ENCODE peak calls at places on chromosome 3, in four cellular contexts. B is GM23248, G is PC-3, Q is hepatocyte. C is an unnamed sample.

GRCh38 chr3:181623924-181624694 is 87.6 kb upstream of the SOX2 start:
- DNase-seq in G (peak; percentile 68), Q (peak; percentile 22), B (peak; percentile 20), C (peak; percentile 2)

GRCh38 chr3:36911990-36912804 is 32.7 kb downstream of the TRANK1 start:
- DNase-seq in B (peak; percentile 66), Q (peak; percentile 69), G (peak; percentile 81), C (no peak)

GRCh38 chr3:169071003-169071402 is 592.5 kb downstream of the MECOM start:
- DNase-seq in G (no peak), B (peak; percentile 30), Q (no peak), C (no peak)

GRCh38 chr3:129888739-129889138 is 4.8 kb downstream of the TMCC1 start:
- DNase-seq in Q (no peak), B (peak; percentile 82), G (peak; percentile 86), C (peak; percentile 44)

GRCh38 chr3:178711753-178712152 is 175.5 kb downstream of the KCNMB2 start:
- DNase-seq in B (no peak), G (no peak), Q (no peak), C (no peak)

GRCh38 chr3:50428007-50428633 is 68.8 kb upstream of the TMEM115 start:
- DNase-seq in Q (no peak), B (no peak), G (peak; percentile 52), C (no peak)

GRCh38 chr3:169668957-169669681 is 5.6 kb upstream of the MECOM start:
- DNase-seq in B (peak; percentile 79), G (peak; percentile 86), Q (peak; percentile 90), C (peak; percentile 38)

GRCh38 chr3:71874618-71875017 is 89.7 kb upstream of the PROK2 start:
- DNase-seq in B (no peak), G (no peak), Q (no peak), C (no peak)

GRCh38 chr3:167564612-167565011 is 89.1 kb downstream of the WDR49 start:
- DNase-seq in B (no peak), Q (no peak), G (no peak), C (no peak)

GRCh38 chr3:61769266-61769665 is 207.9 kb downstream of the PTPRG start:
- DNase-seq in G (no peak), Q (no peak), B (no peak), C (no peak)

GRCh38 chr3:2856062-2856792 is 253.9 kb downstream of the IL5RA start:
- DNase-seq in B (no peak), Q (no peak), G (no peak), C (no peak)

GRCh38 chr3:42306499-42306898 is 40.5 kb upstream of the CCK start:
- DNase-seq in G (no peak), B (no peak), Q (no peak), C (no peak)

GRCh38 chr3:168722091-168722490 is 626.4 kb upstream of the GOLIM4 start:
- DNase-seq in G (peak; percentile 31), Q (no peak), B (peak; percentile 6), C (no peak)

GRCh38 chr3:13657660-13658435 is 108.9 kb downstream of the FBLN2 start:
- DNase-seq in Q (peak; percentile 75), B (peak; percentile 75), G (peak; percentile 81), C (peak; percentile 26)

GRCh38 chr3:177930771-177931170 is 605.5 kb upstream of the KCNMB2 start:
- DNase-seq in G (peak; percentile 80), Q (no peak), B (peak; percentile 28), C (no peak)

GRCh38 chr3:9916346-9916733 is 558 bp upstream of the IL17RC start:
- DNase-seq in Q (no peak), G (peak; percentile 89), B (peak; percentile 87), C (no peak)

GRCh38 chr3:33722626-33723370 is 4.7 kb upstream of the CLASP2 start:
- DNase-seq in Q (no peak), G (no peak), B (peak; percentile 59), C (no peak)

GRCh38 chr3:120894285-120894684 is 13.7 kb upstream of the STXBP5L start:
- DNase-seq in B (no peak), G (peak; percentile 77), Q (peak; percentile 17), C (peak; percentile 19)

GRCh38 chr3:172065967-172066762 is 26.8 kb downstream of the FNDC3B start:
- DNase-seq in G (peak; percentile 18), B (peak; percentile 75), Q (peak; percentile 68), C (no peak)

GRCh38 chr3:52234516-52235447 is 4.2 kb downstream of the TWF2 start:
- DNase-seq in B (no peak), Q (no peak), G (no peak), C (no peak)

GRCh38 chr3:101387351-101387750 is 67.0 kb upstream of the IMPG2 start:
- DNase-seq in G (no peak), B (no peak), Q (no peak), C (no peak)

GRCh38 chr3:34362910-34363309 is 564.5 kb downstream of the PDCD6IP start:
- DNase-seq in Q (no peak), G (no peak), B (no peak), C (no peak)

GRCh38 chr3:172102123-172102882 is 62.9 kb downstream of the FNDC3B start:
- DNase-seq in G (no peak), B (no peak), Q (no peak), C (no peak)

GRCh38 chr3:58769065-58769464 is 102.5 kb upstream of the FAM3D start:
- DNase-seq in G (no peak), Q (no peak), B (no peak), C (no peak)

GRCh38 chr3:3189961-3190360 is 10.5 kb upstream of the CRBN start:
- DNase-seq in Q (no peak), B (no peak), G (no peak), C (no peak)

GRCh38 chr3:141410408-141410807 is 42.1 kb downstream of the ZBTB38 start:
- DNase-seq in G (no peak), B (peak; percentile 75), Q (no peak), C (no peak)

GRCh38 chr3:183253961-183254815 is 1.1 kb downstream of the B3GNT5 start:
- DNase-seq in Q (peak; percentile 73), B (peak; percentile 63), G (peak; percentile 48), C (no peak)

GRCh38 chr3:145776782-145777408 is 384.1 kb downstream of the PLOD2 start:
- DNase-seq in G (peak; percentile 67), B (peak; percentile 69), Q (peak; percentile 84), C (peak; percentile 39)

GRCh38 chr3:172848910-172849309 is 98.4 kb downstream of the ECT2 start:
- DNase-seq in B (peak; percentile 83), G (no peak), Q (no peak), C (no peak)

GRCh38 chr3:64398431-64398830 is 173.2 kb upstream of the PRICKLE2 start:
- DNase-seq in Q (no peak), B (peak; percentile 73), G (no peak), C (no peak)

GRCh38 chr3:180036678-180037455 is at the start of gene PEX5L:
- DNase-seq in G (peak; percentile 77), Q (peak; percentile 80), B (peak; percentile 66), C (no peak)

GRCh38 chr3:143283432-143284128 is 164.0 kb downstream of the CHST2 start:
- DNase-seq in G (peak; percentile 89), Q (no peak), B (peak; percentile 22), C (peak; percentile 21)

GRCh38 chr3:47197287-47197686 is 33.4 kb upstream of the SETD2 start:
- DNase-seq in Q (no peak), B (no peak), G (no peak), C (no peak)

GRCh38 chr3:16784958-16785357 is 99.8 kb upstream of the PLCL2 start:
- DNase-seq in Q (no peak), G (no peak), B (no peak), C (no peak)

GRCh38 chr3:16790432-16791379 is 94.0 kb upstream of the PLCL2 start:
- DNase-seq in Q (no peak), G (no peak), B (no peak), C (no peak)

GRCh38 chr3:16789344-16790100 is 95.2 kb upstream of the PLCL2 start:
- DNase-seq in B (no peak), G (no peak), Q (no peak), C (no peak)

GRCh38 chr3:16793321-16793720 is 91.4 kb upstream of the PLCL2 start:
- DNase-seq in B (no peak), Q (no peak), G (no peak), C (no peak)

GRCh38 chr3:16788440-16789057 is 96.2 kb upstream of the PLCL2 start:
- DNase-seq in B (no peak), G (no peak), Q (no peak), C (no peak)
- H3K9me2 ChIP-seq in B (no peaks in the 10 kb centered on the region), G (no peaks in the 10 kb centered on the region), Q (no peaks in the 10 kb centered on the region), C (no peaks in the 10 kb centered on the region)

GRCh38 chr3:41159581-41160189 is 39.6 kb upstream of the CTNNB1 start:
- DNase-seq in B (no peak), G (peak; percentile 91), Q (peak; percentile 63), C (peak; percentile 41)

GRCh38 chr3:41158947-41159346 is 40.4 kb upstream of the CTNNB1 start:
- DNase-seq in B (no peak), G (peak; percentile 94), Q (peak; percentile 68), C (no peak)

GRCh38 chr3:41162541-41162940 is 36.8 kb upstream of the CTNNB1 start:
- DNase-seq in Q (no peak), B (no peak), G (no peak), C (no peak)

GRCh38 chr3:41167722-41168497 is 31.4 kb upstream of the CTNNB1 start:
- DNase-seq in B (no peak), G (no peak), Q (no peak), C (no peak)

DNA sequence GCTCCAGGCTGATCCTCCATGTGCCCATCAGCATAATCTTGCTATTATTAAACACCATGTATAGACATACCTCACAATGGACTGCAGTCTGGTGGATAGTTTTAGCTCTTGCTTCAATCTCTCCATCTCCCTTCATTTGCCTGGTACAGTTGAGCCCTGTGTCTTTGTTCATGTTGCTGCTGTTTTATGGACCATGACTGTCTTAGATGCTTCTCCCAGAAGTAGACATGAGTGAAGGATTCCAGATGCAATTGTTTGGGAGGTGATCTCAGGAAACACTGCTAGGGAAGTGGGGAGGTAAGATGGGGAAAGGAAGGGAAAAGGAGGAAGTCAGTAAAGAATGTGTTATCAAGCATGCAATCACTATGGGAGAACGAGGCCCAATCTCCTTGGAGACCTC is 36.3 kb upstream of the CTNNB1 start:
- DNase-seq in G (no peak), B (no peak), Q (no peak), C (no peak)
- H3K9me2 ChIP-seq in G (no peaks in the 10 kb centered on the region), B (no peaks in the 10 kb centered on the region), Q (no peaks in the 10 kb centered on the region), C (no peaks in the 10 kb centered on the region)

DNA sequence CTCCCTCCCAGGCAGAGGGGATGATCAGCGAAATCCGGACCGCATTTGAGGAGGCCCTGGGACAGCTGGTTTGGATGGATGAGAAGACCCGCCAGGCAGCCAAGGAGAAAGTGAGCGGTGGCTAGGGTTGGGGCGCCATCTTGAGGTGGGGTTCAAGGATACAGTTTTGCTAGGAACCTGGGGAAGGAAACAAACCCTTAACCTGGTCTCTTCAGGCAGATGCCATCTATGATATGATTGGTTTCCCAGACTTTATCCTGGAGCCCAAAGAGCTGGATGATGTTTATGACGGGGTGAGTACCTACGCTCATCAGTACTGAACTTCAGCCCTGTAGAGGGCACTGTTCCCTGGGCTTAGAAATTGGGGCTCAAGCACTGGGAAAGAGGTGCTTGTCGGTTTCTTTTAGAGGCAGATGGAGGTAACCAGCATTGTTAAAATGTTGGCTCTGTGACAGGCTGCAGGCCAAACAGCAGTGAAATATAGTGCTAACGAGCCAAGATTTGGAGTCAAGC is 9.6 kb upstream of the PSMD2 start:
- DNase-seq in B (peak; percentile 65), G (peak; percentile 71), Q (peak; percentile 48), C (peak; percentile 76)
- H3K9me2 ChIP-seq in B (no peaks in the 10 kb centered on the region), G (no peaks in the 10 kb centered on the region), Q (no peaks in the 10 kb centered on the region), C (no peaks in the 10 kb centered on the region)

DNA sequence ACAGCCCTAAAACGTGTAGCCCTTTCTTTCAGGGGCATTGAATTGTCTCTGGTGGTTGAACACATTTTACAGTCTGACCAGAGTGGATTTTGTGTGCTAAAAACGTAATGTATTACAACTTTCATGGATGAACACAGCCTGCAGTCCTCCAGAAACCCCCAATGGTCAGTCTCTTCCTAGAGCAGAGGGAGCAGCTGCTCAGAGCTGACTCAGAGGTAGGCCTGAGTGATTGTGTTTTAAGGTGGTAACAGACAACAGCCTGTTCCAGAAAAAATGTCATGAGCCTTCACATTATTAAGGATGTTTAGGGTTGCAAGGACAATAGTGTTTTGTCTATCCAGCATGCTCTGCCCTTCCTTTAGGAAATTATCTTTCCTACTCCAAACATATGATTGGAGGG is 34.5 kb upstream of the CTNNB1 start:
- DNase-seq in Q (no peak), G (no peak), B (no peak), C (no peak)
- H3K9me2 ChIP-seq in Q (no peaks in the 10 kb centered on the region), G (no peaks in the 10 kb centered on the region), B (peaks cover 3% of the 10 kb centered on the region), C (no peaks in the 10 kb centered on the region)

C was measured in HCT116.